ENCODE peak calls at places on chromosome 17, in ten cellular contexts. L is foreskin fibroblast; B is GM23248; J is naive thymus-derived CD4-positive, alpha-beta T cell; U is HFF-Myc; T is tibial artery; G is heart left ventricle; W is IMR-90; V is pancreas; D is cardiac muscle cell. F is an unnamed sample.

GRCh38 chr17:18182978-18183333 is 672 bp upstream of the ALKBH5 start:
- DNase-seq in L (peak), B (peak), J (no peak), U (no peak), T (peak), G (peak), W (peak), V (peak), D (peak), F (peak)

GRCh38 chr17:55735784-55736405 is 13.2 kb upstream of the TMEM100 start:
- DNase-seq in L (peak), B (peak), J (peak), U (no peak), T (peak), G (no peak), W (peak), V (no peak), D (peak), F (peak)

GRCh38 chr17:79980246-79981043 is 55.2 kb downstream of the TBC1D16 start:
- DNase-seq in L (no peak), B (no peak), J (no peak), U (no peak), T (no peak), G (no peak), W (no peak), V (no peak), D (no peak), F (no peak)

GRCh38 chr17:2230877-2231276 is 72.7 kb downstream of the SMG6 start:
- DNase-seq in L (no peak), B (peak), J (no peak), U (no peak), T (no peak), G (no peak), W (peak), V (no peak), D (no peak), F (no peak)

GRCh38 chr17:3663102-3664011 is 5.0 kb downstream of the TAX1BP3 start:
- DNase-seq in L (no peak), B (no peak), J (no peak), U (no peak), T (no peak), G (no peak), W (no peak), V (no peak), D (no peak), F (no peak)

GRCh38 chr17:44628234-44629188 is 27.8 kb upstream of the MEIOC start:
- DNase-seq in L (peak), B (no peak), J (no peak), U (no peak), T (no peak), G (peak), W (no peak), V (peak), D (peak), F (no peak)

GRCh38 chr17:66326476-66327047 is 24.1 kb downstream of the PRKCA start:
- DNase-seq in L (no peak), B (no peak), J (no peak), U (no peak), T (no peak), G (no peak), W (no peak), V (no peak), D (no peak), F (no peak)

GRCh38 chr17:76791053-76791980 is 53.4 kb downstream of the MFSD11 start:
- DNase-seq in L (peak), B (peak), J (peak), U (no peak), T (no peak), G (no peak), W (peak), V (peak), D (no peak), F (peak)

GRCh38 chr17:2959371-2960130 is 103.9 kb downstream of the OR1D5 start:
- DNase-seq in L (no peak), B (no peak), J (no peak), U (no peak), T (no peak), G (no peak), W (no peak), V (no peak), D (no peak), F (no peak)

GRCh38 chr17:19773534-19773933 is 25.4 kb upstream of the ALDH3A1 start:
- DNase-seq in L (no peak), B (no peak), J (no peak), U (no peak), T (no peak), G (no peak), W (no peak), V (no peak), D (no peak), F (no peak)

GRCh38 chr17:73029941-73030340 is 62.5 kb downstream of the SLC39A11 start:
- DNase-seq in L (no peak), B (no peak), J (no peak), U (no peak), T (no peak), G (no peak), W (no peak), V (peak), D (no peak), F (no peak)

GRCh38 chr17:7226721-7227710 is 7.3 kb downstream of the ACADVL start:
- DNase-seq in L (no peak), B (no peak), J (no peak), U (no peak), T (no peak), G (no peak), W (no peak), V (no peak), D (no peak), F (no peak)

GRCh38 chr17:33292184-33292980 is 713 bp downstream of the ASIC2 start:
- DNase-seq in L (peak), B (peak), J (no peak), U (no peak), T (no peak), G (no peak), W (peak), V (no peak), D (peak), F (peak)

GRCh38 chr17:41863074-41863843 is 2.0 kb downstream of the KLHL11 start:
- DNase-seq in L (peak), B (no peak), J (peak), U (no peak), T (no peak), G (no peak), W (no peak), V (no peak), D (no peak), F (no peak)

GRCh38 chr17:80049986-80050385 is 13.5 kb downstream of the CCDC40 start:
- DNase-seq in L (no peak), B (no peak), J (no peak), U (no peak), T (no peak), G (no peak), W (no peak), V (no peak), D (no peak), F (no peak)

GRCh38 chr17:64411999-64412771 is 21.5 kb upstream of the PECAM1 start:
- DNase-seq in L (peak), B (peak), J (no peak), U (no peak), T (peak), G (peak), W (no peak), V (no peak), D (peak), F (peak)

GRCh38 chr17:56834380-56835258 is 668 bp downstream of the DGKE start:
- DNase-seq in L (peak), B (peak), J (peak), U (no peak), T (peak), G (peak), W (peak), V (peak), D (peak), F (peak)

GRCh38 chr17:33055171-33055611 is 63.5 kb downstream of the SPACA3 start:
- DNase-seq in L (no peak), B (no peak), J (no peak), U (no peak), T (no peak), G (no peak), W (no peak), V (no peak), D (no peak), F (no peak)

GRCh38 chr17:39602533-39603303 is 5.0 kb downstream of the NEUROD2 start:
- DNase-seq in L (no peak), B (no peak), J (no peak), U (no peak), T (no peak), G (no peak), W (no peak), V (no peak), D (no peak), F (no peak)

GRCh38 chr17:76080934-76081287 is 1.9 kb downstream of the ZACN start:
- DNase-seq in L (peak), B (no peak), J (no peak), U (no peak), T (no peak), G (no peak), W (no peak), V (no peak), D (no peak), F (no peak)

GRCh38 chr17:49762148-49762941 is 1.6 kb downstream of the FAM117A start:
- DNase-seq in L (peak), B (peak), J (no peak), U (no peak), T (no peak), G (no peak), W (peak), V (no peak), D (no peak), F (no peak)
- H3K4me3 ChIP-seq in L (no peak), B (no peak), J (peak), U (peak), T (peak), G (no peak), W (no peak), V (no peak), D (peak), F (peak)

GRCh38 chr17:78356163-78356713 is 3.6 kb downstream of the SOCS3 start:
- DNase-seq in L (peak), B (peak), J (peak), U (peak), T (no peak), G (no peak), W (peak), V (no peak), D (peak), F (no peak)
- H3K4me3 ChIP-seq in L (peak), B (no peak), J (peak), U (peak), T (no peak), G (no peak), W (peak), V (no peak), D (no peak), F (no peak)

DNA sequence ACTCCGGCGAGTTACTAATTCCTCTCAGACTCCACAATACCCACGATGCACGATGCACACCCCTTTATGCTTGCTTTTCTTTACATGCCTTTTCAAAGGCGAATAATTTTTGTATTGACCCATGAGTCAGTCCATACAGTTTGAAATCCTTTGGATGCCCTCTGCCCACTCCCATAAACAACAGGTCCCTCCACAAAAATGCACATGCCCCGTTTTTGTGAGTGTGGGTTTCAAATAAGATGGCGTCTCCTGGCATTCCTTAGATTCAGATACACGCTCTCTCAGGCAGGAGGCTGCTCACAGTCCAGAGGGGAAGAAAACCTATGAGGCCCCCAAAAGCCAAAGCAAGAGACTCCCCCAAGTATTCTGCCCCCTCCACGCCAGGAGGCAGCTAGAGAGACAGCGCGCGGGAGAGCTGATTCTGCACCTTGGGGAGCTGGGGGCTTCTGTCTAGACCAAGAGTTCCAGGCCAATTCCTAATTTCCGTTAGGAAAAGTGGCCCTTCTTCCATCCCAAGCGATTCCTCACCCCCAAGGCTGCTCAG is 19.6 kb upstream of the HOXB9 start:
- DNase-seq in L (no peak), B (no peak), J (no peak), U (no peak), T (no peak), G (no peak), W (no peak), V (no peak), D (no peak), F (no peak)
- H3K4me3 ChIP-seq in L (no peak), B (no peak), J (no peak), U (no peak), T (no peak), G (no peak), W (no peak), V (no peak), D (no peak), F (no peak)

DNA sequence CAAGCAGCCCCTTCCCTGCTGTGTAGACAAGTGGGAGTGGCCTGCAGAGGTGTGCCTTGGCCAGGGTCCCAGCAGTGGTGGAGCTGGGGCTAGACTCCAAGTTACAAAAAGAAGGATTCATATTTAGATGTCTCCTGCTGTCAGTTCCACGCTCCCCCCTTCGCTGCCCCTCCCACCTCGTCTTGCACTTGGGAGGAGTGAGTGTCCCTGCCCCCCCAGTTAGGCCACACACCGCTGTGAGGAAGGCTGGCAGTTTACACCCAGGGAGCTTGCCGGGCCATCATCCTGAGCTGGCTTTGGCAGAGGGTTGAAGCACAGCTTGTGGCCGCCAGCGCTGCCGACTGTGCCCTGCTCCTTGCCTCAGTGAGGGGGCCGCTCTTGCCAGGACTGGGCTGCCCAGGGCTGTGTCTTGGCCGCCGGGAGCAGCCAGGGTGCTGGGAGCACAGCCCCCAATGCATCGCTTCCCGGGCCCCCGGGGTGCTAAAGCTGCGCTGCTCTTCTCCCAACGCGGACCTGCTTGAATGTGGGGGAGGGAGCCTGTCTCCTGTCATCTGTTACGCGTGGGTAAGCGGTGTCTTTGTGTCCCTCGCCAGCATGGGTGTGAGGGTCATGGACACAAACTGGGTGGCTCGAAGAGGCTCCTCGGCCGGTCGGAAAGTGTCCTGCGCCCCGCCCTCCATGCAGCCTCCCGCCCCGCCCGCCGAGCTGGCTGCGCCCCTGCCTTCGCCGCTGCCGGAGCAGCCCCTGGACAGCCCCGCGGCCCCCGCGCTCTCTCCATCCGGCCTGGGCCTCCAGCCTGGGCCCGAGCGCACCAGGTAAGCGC is 44.1 kb downstream of the ELAC2 start:
- DNase-seq in L (peak), B (peak), J (no peak), U (no peak), T (no peak), G (no peak), W (no peak), V (no peak), D (peak), F (no peak)
- H3K4me3 ChIP-seq in L (peak), B (peak), J (no peak), U (no peak), T (peak), G (peak), W (peak), V (no peak), D (no peak), F (no peak)

GRCh38 chr17:38449364-38449763 is 21.1 kb downstream of the ARHGAP23 start:
- DNase-seq in L (peak), B (peak), J (no peak), U (no peak), T (no peak), G (no peak), W (no peak), V (no peak), D (no peak), F (no peak)

GRCh38 chr17:38451840-38452529 is 23.7 kb downstream of the ARHGAP23 start:
- DNase-seq in L (peak), B (peak), J (no peak), U (peak), T (no peak), G (no peak), W (peak), V (no peak), D (no peak), F (no peak)

GRCh38 chr17:38451030-38451839 is 23.0 kb downstream of the ARHGAP23 start:
- DNase-seq in L (peak), B (peak), J (no peak), U (no peak), T (no peak), G (peak), W (peak), V (no peak), D (peak), F (no peak)

GRCh38 chr17:38452719-38453118 is 24.5 kb downstream of the ARHGAP23 start:
- DNase-seq in L (no peak), B (peak), J (no peak), U (no peak), T (no peak), G (no peak), W (no peak), V (no peak), D (no peak), F (no peak)

GRCh38 chr17:38450699-38451029 is 22.4 kb downstream of the ARHGAP23 start:
- DNase-seq in L (no peak), B (no peak), J (no peak), U (no peak), T (no peak), G (no peak), W (no peak), V (no peak), D (no peak), F (no peak)
- H3K4me3 ChIP-seq in L (peak), B (peak), J (no peak), U (peak), T (no peak), G (no peak), W (no peak), V (no peak), D (no peak), F (no peak)

GRCh38 chr17:68021963-68022362 is 13.6 kb upstream of the KPNA2 start:
- DNase-seq in L (no peak), B (no peak), J (no peak), U (no peak), T (no peak), G (no peak), W (no peak), V (no peak), D (no peak), F (no peak)

GRCh38 chr17:68019675-68020450 is 15.7 kb upstream of the KPNA2 start:
- DNase-seq in L (peak), B (peak), J (peak), U (peak), T (peak), G (peak), W (peak), V (peak), D (peak), F (peak)

GRCh38 chr17:68016838-68017237 is 18.7 kb upstream of the KPNA2 start:
- DNase-seq in L (no peak), B (no peak), J (no peak), U (no peak), T (no peak), G (no peak), W (no peak), V (no peak), D (no peak), F (no peak)

GRCh38 chr17:68020451-68020779 is 15.1 kb upstream of the KPNA2 start:
- DNase-seq in L (no peak), B (no peak), J (no peak), U (no peak), T (no peak), G (no peak), W (no peak), V (no peak), D (no peak), F (no peak)

DNA sequence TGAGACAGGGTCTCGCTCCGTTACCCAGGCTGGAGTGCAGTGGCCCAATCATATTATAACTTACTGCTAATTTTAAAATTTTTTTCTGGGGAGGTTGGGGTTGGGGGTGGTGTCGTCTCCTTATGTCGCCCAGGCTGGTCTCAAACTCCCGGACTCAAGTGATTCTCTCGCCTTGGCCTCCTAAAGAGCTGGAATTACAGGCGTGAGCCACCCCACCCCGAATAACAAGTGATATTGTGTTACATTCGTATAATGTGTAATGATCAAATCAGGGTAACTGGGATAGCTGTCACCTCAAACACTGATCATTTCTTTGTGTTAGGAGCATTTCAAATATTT is 16.2 kb upstream of the KPNA2 start:
- DNase-seq in L (no peak), B (no peak), J (no peak), U (no peak), T (no peak), G (no peak), W (no peak), V (no peak), D (no peak), F (no peak)
- H3K4me3 ChIP-seq in L (no peak), B (no peak), J (peak), U (no peak), T (peak), G (no peak), W (no peak), V (no peak), D (no peak), F (peak)

GRCh38 chr17:81459224-81459623 is 53.4 kb downstream of the ACTG1 start:
- DNase-seq in L (no peak), B (no peak), J (no peak), U (no peak), T (no peak), G (no peak), W (no peak), V (no peak), D (no peak), F (no peak)

GRCh38 chr17:81460856-81461460 is 51.6 kb downstream of the ACTG1 start:
- DNase-seq in L (no peak), B (no peak), J (no peak), U (no peak), T (no peak), G (no peak), W (no peak), V (no peak), D (no peak), F (no peak)

GRCh38 chr17:81457917-81458555 is 54.6 kb downstream of the ACTG1 start:
- DNase-seq in L (no peak), B (no peak), J (no peak), U (no peak), T (no peak), G (no peak), W (no peak), V (no peak), D (no peak), F (no peak)

GRCh38 chr17:81458628-81459027 is 54.0 kb downstream of the ACTG1 start:
- DNase-seq in L (no peak), B (no peak), J (no peak), U (no peak), T (no peak), G (no peak), W (no peak), V (no peak), D (no peak), F (no peak)

DNA sequence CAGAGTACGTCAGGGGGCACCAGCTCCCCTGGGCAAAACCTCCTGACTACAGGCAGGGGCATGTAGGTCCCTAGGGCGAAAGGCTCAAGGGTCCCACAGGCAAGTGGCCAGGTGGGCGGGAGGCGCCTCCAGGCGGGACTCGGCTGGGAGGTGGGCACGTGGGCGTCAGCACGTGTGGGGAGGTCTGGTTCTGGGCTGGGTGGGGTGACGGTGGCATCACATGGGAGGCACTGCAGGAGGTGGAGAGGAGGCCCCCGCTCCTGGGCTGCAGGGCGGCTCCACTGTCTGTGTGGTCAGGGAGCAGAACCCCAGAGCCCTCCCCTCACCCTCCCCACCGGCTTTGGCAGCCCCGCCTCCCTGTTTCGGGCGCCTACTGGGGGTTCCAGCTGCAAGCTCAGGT is 52.7 kb downstream of the ACTG1 start:
- DNase-seq in L (no peak), B (no peak), J (no peak), U (no peak), T (no peak), G (no peak), W (no peak), V (no peak), D (no peak), F (no peak)
- H3K4me3 ChIP-seq in L (no peak), B (no peak), J (no peak), U (no peak), T (no peak), G (no peak), W (no peak), V (no peak), D (no peak), F (no peak)

F was measured in HAP-1.